ENCODE peak calls at places on chromosomes 3 and 15, in four cellular contexts. One of them, this sample, is unnamed.

GRCh38 chr3:194470615-194471014 is 16.2 kb downstream of the ATP13A3 start:
- DNase-seq in HCT116: no peak
- DNase-seq in GM12878: no peak
- DNase-seq in SK-N-SH: no peak
- DNase-seq in this sample: no peak

GRCh38 chr15:33068007-33068441 is 126.5 kb downstream of the FMN1 start:
- DNase-seq in HCT116: no peak
- DNase-seq in GM12878: no peak
- DNase-seq in SK-N-SH: peak; percentile 42
- DNase-seq in this sample: no peak

GRCh38 chr3:139281096-139281495 is 62.7 kb upstream of the MRPS22 start:
- DNase-seq in HCT116: no peak
- DNase-seq in GM12878: no peak
- DNase-seq in SK-N-SH: no peak
- DNase-seq in this sample: no peak

GRCh38 chr15:74383695-74384565 is 16.5 kb upstream of the CYP11A1 start:
- DNase-seq in HCT116: peak; percentile 57
- DNase-seq in GM12878: peak; percentile 93
- DNase-seq in SK-N-SH: no peak
- DNase-seq in this sample: no peak

GRCh38 chr3:5186854-5187151 is 704 bp upstream of the EDEM1 start:
- DNase-seq in HCT116: no peak
- DNase-seq in GM12878: no peak
- DNase-seq in SK-N-SH: peak; percentile 28
- DNase-seq in this sample: no peak

GRCh38 chr3:153162513-153163348 is 705 bp downstream of the RAP2B start:
- DNase-seq in HCT116: no peak
- DNase-seq in GM12878: no peak
- DNase-seq in SK-N-SH: peak; percentile 57
- DNase-seq in this sample: no peak

GRCh38 chr15:74983725-74984231 is 11.6 kb upstream of the SCAMP5 start:
- DNase-seq in HCT116: no peak
- DNase-seq in GM12878: peak; percentile 27
- DNase-seq in SK-N-SH: no peak
- DNase-seq in this sample: no peak

GRCh38 chr3:31550452-31551251 is 17.9 kb downstream of the STT3B start:
- DNase-seq in HCT116: no peak
- DNase-seq in GM12878: no peak
- DNase-seq in SK-N-SH: peak; percentile 43
- DNase-seq in this sample: no peak

GRCh38 chr15:90562669-90563068 is 32.9 kb downstream of the CRTC3 start:
- DNase-seq in HCT116: no peak
- DNase-seq in GM12878: no peak
- DNase-seq in SK-N-SH: no peak
- DNase-seq in this sample: no peak

GRCh38 chr3:51559266-51559907 is 20.9 kb downstream of the RAD54L2 start:
- DNase-seq in HCT116: no peak
- DNase-seq in GM12878: no peak
- DNase-seq in SK-N-SH: peak; percentile 31
- DNase-seq in this sample: no peak

GRCh38 chr3:57130426-57131209 is 34.5 kb downstream of the IL17RD start:
- DNase-seq in HCT116: no peak
- DNase-seq in GM12878: no peak
- DNase-seq in SK-N-SH: peak; percentile 81
- DNase-seq in this sample: no peak

GRCh38 chr15:49379996-49380395 is 43.0 kb upstream of the FGF7 start:
- DNase-seq in HCT116: no peak
- DNase-seq in GM12878: no peak
- DNase-seq in SK-N-SH: no peak
- DNase-seq in this sample: no peak

GRCh38 chr3:68436619-68437411 is 495.5 kb downstream of the TAFA4 start:
- DNase-seq in HCT116: no peak
- DNase-seq in GM12878: no peak
- DNase-seq in SK-N-SH: no peak
- DNase-seq in this sample: no peak

GRCh38 chr15:66772967-66773873 is 71.2 kb downstream of the SMAD6 start:
- DNase-seq in HCT116: no peak
- DNase-seq in GM12878: no peak
- DNase-seq in SK-N-SH: peak; percentile 55
- DNase-seq in this sample: no peak

GRCh38 chr3:15327941-15328340 is 4.4 kb downstream of the SH3BP5 start:
- DNase-seq in HCT116: no peak
- DNase-seq in GM12878: no peak
- DNase-seq in SK-N-SH: no peak
- DNase-seq in this sample: no peak

GRCh38 chr3:8416965-8417364 is 84.7 kb upstream of the LMCD1 start:
- DNase-seq in HCT116: peak; percentile 6
- DNase-seq in GM12878: no peak
- DNase-seq in SK-N-SH: no peak
- DNase-seq in this sample: no peak

GRCh38 chr3:196533260-196533681 is 18.1 kb upstream of the SMCO1 start:
- DNase-seq in HCT116: no peak
- DNase-seq in GM12878: no peak
- DNase-seq in SK-N-SH: no peak
- DNase-seq in this sample: no peak

GRCh38 chr3:30720586-30721313 is 114.3 kb downstream of the TGFBR2 start:
- DNase-seq in HCT116: peak; percentile 60
- DNase-seq in GM12878: no peak
- DNase-seq in SK-N-SH: no peak
- DNase-seq in this sample: peak; percentile 77

GRCh38 chr15:58616171-58616570 is 133.3 kb downstream of the ADAM10 start:
- DNase-seq in HCT116: no peak
- DNase-seq in GM12878: no peak
- DNase-seq in SK-N-SH: no peak
- DNase-seq in this sample: no peak

GRCh38 chr3:58049143-58049785 is 41.0 kb downstream of the FLNB start:
- DNase-seq in HCT116: peak; percentile 95
- DNase-seq in GM12878: no peak
- DNase-seq in SK-N-SH: no peak
- DNase-seq in this sample: peak; percentile 89

GRCh38 chr3:180188512-180189309 is 152.0 kb upstream of the PEX5L start:
- DNase-seq in HCT116: no peak
- DNase-seq in GM12878: no peak
- DNase-seq in SK-N-SH: no peak
- DNase-seq in this sample: no peak

GRCh38 chr3:79983063-79983561 is 215.3 kb upstream of the ROBO1 start:
- DNase-seq in HCT116: no peak
- DNase-seq in GM12878: no peak
- DNase-seq in SK-N-SH: no peak
- DNase-seq in this sample: no peak

GRCh38 chr15:49185473-49185872 is 15.4 kb downstream of the GALK2 start:
- DNase-seq in HCT116: no peak
- DNase-seq in GM12878: no peak
- DNase-seq in SK-N-SH: no peak
- DNase-seq in this sample: no peak

GRCh38 chr3:17359911-17360310 is 382.5 kb downstream of the TBC1D5 start:
- DNase-seq in HCT116: no peak
- DNase-seq in GM12878: no peak
- DNase-seq in SK-N-SH: no peak
- DNase-seq in this sample: no peak

GRCh38 chr15:60507596-60508424 is 28.9 kb upstream of the ICE2 start:
- DNase-seq in HCT116: peak; percentile 54
- DNase-seq in GM12878: peak; percentile 83
- DNase-seq in SK-N-SH: peak; percentile 60
- DNase-seq in this sample: no peak

GRCh38 chr3:110178965-110179364 is 841.6 kb upstream of the DPPA4 start:
- DNase-seq in HCT116: no peak
- DNase-seq in GM12878: no peak
- DNase-seq in SK-N-SH: no peak
- DNase-seq in this sample: no peak

GRCh38 chr3:194488007-194488742 is 1.4 kb upstream of the ATP13A3 start:
- DNase-seq in HCT116: no peak
- DNase-seq in GM12878: no peak
- DNase-seq in SK-N-SH: no peak
- DNase-seq in this sample: no peak

GRCh38 chr3:133488785-133489367 is 84.6 kb upstream of the CDV3 start:
- DNase-seq in HCT116: no peak
- DNase-seq in GM12878: no peak
- DNase-seq in SK-N-SH: no peak
- DNase-seq in this sample: no peak

GRCh38 chr3:9893739-9894138 is 3.3 kb downstream of the JAGN1 start:
- DNase-seq in HCT116: no peak
- DNase-seq in GM12878: no peak
- DNase-seq in SK-N-SH: no peak
- DNase-seq in this sample: no peak

DNA sequence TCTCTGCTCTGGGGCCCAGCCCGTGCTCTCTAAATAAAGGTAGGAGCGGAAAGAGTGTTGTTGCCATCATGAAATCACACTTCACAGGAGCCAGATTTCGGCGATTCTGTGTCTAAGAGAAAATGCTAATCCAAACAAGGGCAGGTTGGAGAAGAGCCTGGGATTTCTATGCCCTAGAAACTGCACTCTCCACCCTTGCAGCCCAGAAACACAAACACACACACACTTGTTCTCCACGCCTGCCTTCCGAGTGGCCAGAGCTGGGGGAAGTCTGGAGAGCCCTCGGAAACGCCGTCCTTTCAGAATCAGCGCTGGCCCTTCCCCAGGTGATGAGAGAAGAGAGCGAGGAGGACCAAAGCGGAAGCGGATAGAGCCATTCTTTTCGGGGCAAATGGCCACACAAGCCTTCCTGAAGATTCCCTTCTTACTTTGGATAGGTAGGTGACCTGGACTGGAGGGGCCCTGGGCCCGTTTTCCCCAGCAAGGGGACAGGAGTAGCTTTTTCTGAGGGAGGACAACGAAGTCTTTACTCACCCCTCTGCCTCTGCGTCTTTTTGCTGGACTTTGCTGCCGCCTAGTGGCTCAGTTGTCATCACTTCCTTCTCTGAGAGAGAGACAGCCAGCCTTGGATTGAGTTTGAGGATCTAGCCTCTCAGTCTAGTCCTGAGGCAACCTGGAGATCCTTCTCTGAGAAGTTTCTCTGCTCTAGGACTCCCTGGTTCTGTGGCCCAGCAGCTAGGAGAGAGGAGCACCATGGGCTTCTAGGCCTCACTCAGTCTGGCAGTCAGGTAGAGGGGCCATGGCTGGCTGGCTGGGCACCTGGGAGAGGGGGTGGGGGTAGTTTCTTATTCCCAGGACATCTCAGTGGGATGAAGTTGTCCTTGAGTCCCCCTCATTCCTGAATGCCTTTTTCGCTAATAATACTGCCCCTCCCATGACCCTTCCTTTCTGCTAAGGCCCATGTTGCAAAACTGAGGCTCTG is 37.7 kb downstream of the SENP8 start:
- DNase-seq in HCT116: peak; percentile 59
- DNase-seq in GM12878: peak; percentile 62
- DNase-seq in SK-N-SH: peak; percentile 75
- DNase-seq in this sample: peak; percentile 81
- TF ChIP-seq SIN3A in HCT116: no peak
- TF ChIP-seq SIN3A in GM12878: no peak
- TF ChIP-seq SIN3A in SK-N-SH: peak; percentile 41
- TF ChIP-seq SIN3A in this sample: no peak

GRCh38 chr3:155970406-155970805 is 100.0 kb downstream of the GMPS start:
- DNase-seq in HCT116: no peak
- DNase-seq in GM12878: no peak
- DNase-seq in SK-N-SH: no peak
- DNase-seq in this sample: no peak

GRCh38 chr3:155978324-155978723 is 107.9 kb downstream of the GMPS start:
- DNase-seq in HCT116: no peak
- DNase-seq in GM12878: no peak
- DNase-seq in SK-N-SH: no peak
- DNase-seq in this sample: no peak

DNA sequence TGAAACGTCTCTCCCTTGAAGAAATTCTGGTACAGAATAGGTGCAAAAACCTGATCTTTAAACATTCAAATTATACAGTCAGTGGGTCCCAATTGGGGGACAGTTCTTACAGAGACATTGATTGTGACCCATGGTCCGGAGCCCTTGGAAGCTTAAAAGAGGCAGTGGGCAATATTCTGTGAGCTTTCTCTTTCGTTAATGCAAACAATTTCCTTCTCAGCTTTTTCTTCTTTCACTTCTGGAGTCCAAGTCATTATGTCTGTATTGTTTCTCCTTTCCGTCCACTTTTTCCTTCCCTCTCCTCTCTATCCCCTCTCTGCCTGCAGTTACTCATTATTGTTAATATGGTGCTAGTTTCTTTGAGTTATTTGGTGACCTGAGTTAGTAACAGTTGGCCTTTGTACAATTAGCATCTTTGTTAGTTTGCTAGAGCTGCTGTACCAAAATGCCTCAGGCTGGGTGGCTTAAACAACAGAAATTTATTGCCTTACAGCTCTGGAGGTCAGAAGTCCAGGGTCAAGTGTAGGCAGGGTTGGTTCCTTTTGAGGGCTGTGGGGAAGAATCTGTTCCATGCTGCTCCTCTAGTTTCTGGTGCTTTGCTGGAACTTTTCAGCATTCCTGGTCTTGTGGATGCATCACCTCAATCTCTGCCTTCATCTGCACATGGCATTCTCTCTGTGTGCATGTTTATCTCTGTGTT is 102.6 kb downstream of the GMPS start:
- DNase-seq in HCT116: no peak
- DNase-seq in GM12878: no peak
- DNase-seq in SK-N-SH: no peak
- DNase-seq in this sample: no peak
- TF ChIP-seq POLR2AphosphoS5 in HCT116: no peak
- TF ChIP-seq POLR2AphosphoS5 in GM12878: no peak
- TF ChIP-seq POLR2AphosphoS5 in SK-N-SH: no peak
- TF ChIP-seq POLR2AphosphoS5 in this sample: no peak

DNA sequence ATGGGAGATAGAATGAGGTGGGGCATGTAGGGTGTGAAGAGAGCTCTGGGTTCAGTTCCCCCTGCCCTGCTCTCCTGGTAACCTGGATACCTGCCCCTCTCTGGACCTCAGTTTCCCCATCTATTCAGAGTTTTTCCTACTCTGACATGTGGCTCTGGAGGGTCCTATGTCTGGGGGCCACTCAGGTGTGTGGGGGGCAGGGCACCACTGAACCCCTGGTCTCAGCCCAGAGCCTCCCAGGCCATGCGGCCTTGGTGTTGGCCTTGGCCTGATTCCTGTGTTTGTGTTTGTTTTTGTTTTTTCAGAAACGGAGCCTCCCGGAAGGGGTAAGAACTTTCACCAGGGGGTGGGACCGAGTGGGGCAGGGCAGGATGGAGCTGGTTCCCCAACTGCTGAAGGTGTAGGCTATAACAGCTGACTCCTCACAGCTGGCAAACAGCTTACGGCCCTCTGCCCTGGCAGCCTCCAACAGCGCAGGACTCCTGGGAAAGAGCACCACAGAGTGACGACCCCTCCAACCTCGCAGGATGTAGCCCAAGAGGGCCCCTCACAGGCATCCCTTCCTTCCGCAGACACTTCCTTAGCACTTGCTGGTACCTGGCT is 803 bp downstream of the ITIH3 start:
- DNase-seq in HCT116: no peak
- DNase-seq in GM12878: no peak
- DNase-seq in SK-N-SH: no peak
- DNase-seq in this sample: no peak
- TF ChIP-seq REST in HCT116: no peak
- TF ChIP-seq REST in GM12878: no peak
- TF ChIP-seq REST in SK-N-SH: no peak
- TF ChIP-seq REST in this sample: no peak

DNA sequence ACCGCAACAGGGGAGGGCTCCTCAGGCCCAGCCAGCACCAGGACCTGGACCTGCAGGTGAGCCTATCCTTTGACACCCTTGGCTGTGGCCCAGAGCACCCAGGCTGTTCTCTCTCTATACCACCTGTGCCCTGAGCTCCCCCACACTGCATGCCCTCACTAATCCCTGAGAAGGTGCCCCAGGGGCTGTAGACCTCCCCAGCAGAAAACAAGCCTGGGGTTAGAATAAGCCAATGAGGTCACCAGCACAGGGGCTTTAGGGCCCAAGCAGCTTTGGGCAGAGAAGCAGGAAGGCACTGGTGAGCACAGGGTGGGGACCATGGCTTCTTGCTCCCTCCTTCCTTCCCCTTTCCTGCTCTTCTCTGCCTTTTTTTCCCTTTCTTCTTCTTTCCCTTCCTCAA is 10.3 kb upstream of the APEH start:
- DNase-seq in HCT116: no peak
- DNase-seq in GM12878: no peak
- DNase-seq in SK-N-SH: no peak
- DNase-seq in this sample: no peak
- TF ChIP-seq SIN3A in HCT116: no peak
- TF ChIP-seq SIN3A in GM12878: no peak
- TF ChIP-seq SIN3A in SK-N-SH: no peak
- TF ChIP-seq SIN3A in this sample: no peak